ENCODE peak calls at places on chromosome 11, in five cellular contexts. F is occipital lobe; H is NCI-H146; Z is A549; V is activated naive CD4-positive, alpha-beta T cell treated with anti-CD3 and anti-CD28 coated beads for 36 hours. O is an unnamed sample.

GRCh38 chr11:43697679-43698078 is 17.1 kb downstream of the HSD17B12 start:
- DNase-seq in Z (no peak), F (no peak), H (no peak), V (no peak), O (no peak)

GRCh38 chr11:126815111-126815510 is 185.5 kb downstream of the KIRREL3 start:
- DNase-seq in Z (no peak), F (no peak), V (no peak), H (no peak), O (no peak)

GRCh38 chr11:43987384-43988039 is 45.1 kb downstream of the C11orf96 start:
- DNase-seq in H (no peak), V (no peak), F (peak), Z (no peak), O (peak)

GRCh38 chr11:8906629-8907028 is 4.4 kb upstream of the AKIP1 start:
- DNase-seq in F (no peak), V (no peak), H (no peak), Z (peak), O (peak)

GRCh38 chr11:125690006-125690405 is 9.4 kb upstream of the ACRV1 start:
- DNase-seq in H (no peak), V (no peak), F (no peak), Z (no peak), O (no peak)

GRCh38 chr11:118002010-118002540 is 15.9 kb downstream of the IL10RA start:
- DNase-seq in F (no peak), Z (no peak), H (no peak), V (peak), O (no peak)

GRCh38 chr11:9015677-9016076 is 11.9 kb upstream of the NRIP3 start:
- DNase-seq in H (peak), V (peak), F (peak), Z (peak), O (peak)

GRCh38 chr11:31809857-31810778 is 1.0 kb downstream of the PAX6 start:
- DNase-seq in H (peak), Z (peak), F (no peak), V (no peak), O (peak)

GRCh38 chr11:37505406-37505805 is 907.4 kb upstream of the RAG2 start:
- DNase-seq in V (no peak), F (no peak), Z (no peak), H (no peak), O (no peak)

GRCh38 chr11:61587541-61587941 is 6.7 kb upstream of the SYT7 start:
- DNase-seq in H (peak), F (no peak), V (no peak), Z (no peak), O (peak)

GRCh38 chr11:65426839-65427690 is 4.5 kb downstream of the NEAT1 start:
- DNase-seq in V (peak), F (no peak), H (no peak), Z (peak), O (peak)

GRCh38 chr11:129279326-129280026 is 87.4 kb upstream of the ARHGAP32 start:
- DNase-seq in V (peak), Z (peak), H (peak), F (peak), O (peak)

GRCh38 chr11:9565822-9566560 is 7.5 kb upstream of the WEE1 start:
- DNase-seq in Z (peak), H (peak), F (no peak), V (peak), O (peak)

GRCh38 chr11:11265994-11266606 is 87.0 kb downstream of the CSNK2A3 start:
- DNase-seq in Z (peak), F (no peak), V (peak), H (peak), O (peak)

GRCh38 chr11:72326151-72326842 is 82.3 kb upstream of the PHOX2A start:
- DNase-seq in H (no peak), Z (peak), F (no peak), V (peak), O (no peak)

GRCh38 chr11:28566643-28567042 is 458.5 kb downstream of the METTL15 start:
- DNase-seq in V (peak), H (no peak), F (peak), Z (peak), O (peak)

GRCh38 chr11:18780329-18780728 is 11.3 kb downstream of the PTPN5 start:
- DNase-seq in H (no peak), Z (no peak), V (no peak), F (no peak), O (no peak)

GRCh38 chr11:117856892-117857291 is 19.6 kb downstream of the FXYD6 start:
- DNase-seq in V (no peak), H (no peak), Z (no peak), F (no peak), O (no peak)

GRCh38 chr11:47560431-47560830 is 5.0 kb upstream of the PTPMT1 start:
- DNase-seq in V (no peak), H (no peak), Z (no peak), F (no peak), O (no peak)

GRCh38 chr11:32792111-32792947 is 2.1 kb downstream of the CCDC73 start:
- DNase-seq in F (no peak), H (no peak), Z (no peak), V (no peak), O (no peak)

GRCh38 chr11:100863080-100863581 is 176.0 kb downstream of the ARHGAP42 start:
- DNase-seq in H (no peak), V (no peak), F (no peak), Z (peak), O (peak)

GRCh38 chr11:74687237-74688005 is 43.8 kb downstream of the CHRDL2 start:
- DNase-seq in Z (no peak), F (no peak), V (no peak), H (no peak), O (peak)

GRCh38 chr11:120001161-120002135 is 136.5 kb downstream of the TRIM29 start:
- DNase-seq in V (no peak), F (no peak), Z (no peak), H (peak), O (peak)

GRCh38 chr11:15157181-15157580 is 42.5 kb downstream of the INSC start:
- DNase-seq in F (no peak), H (no peak), Z (no peak), V (no peak), O (no peak)

GRCh38 chr11:70503201-70503877 is 105.0 kb downstream of the CTTN start:
- DNase-seq in V (no peak), F (no peak), Z (no peak), H (peak), O (peak)

GRCh38 chr11:64358907-64359711 is at the start of gene RPS6KA4:
- DNase-seq in F (peak), Z (peak), H (peak), V (peak), O (peak)

GRCh38 chr11:132234878-132235277 is 864.5 kb downstream of the NTM start:
- DNase-seq in Z (no peak), H (no peak), V (no peak), F (no peak), O (peak)

GRCh38 chr11:2664886-2665746 is 34.7 kb downstream of the KCNQ1OT1 start:
- DNase-seq in H (no peak), Z (no peak), F (no peak), V (no peak), O (no peak)